ENCODE peak calls at places on chromosome 10, in seven cellular contexts. B is amniotic epithelial cell, D is pons, V is left cardiac atrium, M is NCI-H748 treated with DMSO at 0.1 percent for 48 hours, I is dorsolateral prefrontal cortex, Z is caudate nucleus. P is an unnamed sample.

GRCh38 chr10:100528885-100529472 is 692 bp downstream of the NDUFB8 start:
- DNase-seq in B (no peak), D (peak; percentile 17), V (peak; percentile 27), M (no peak), I (peak; percentile 24), Z (no peak), P (no peak)

GRCh38 chr10:22655312-22655973 is 58.9 kb downstream of the PIP4K2A start:
- DNase-seq in B (peak; percentile 84), D (no peak), V (no peak), M (no peak), I (no peak), Z (no peak), P (no peak)

GRCh38 chr10:80786322-80786721 is 248.6 kb downstream of the SH2D4B start:
- DNase-seq in B (no peak), D (no peak), V (no peak), M (no peak), I (no peak), Z (no peak), P (no peak)

GRCh38 chr10:93074137-93074596 is 474 bp downstream of the CYP26A1 start:
- DNase-seq in B (no peak), D (no peak), V (no peak), M (no peak), I (no peak), Z (no peak), P (no peak)

GRCh38 chr10:102537367-102537766 is 33.6 kb downstream of the SUFU start:
- DNase-seq in B (no peak), D (no peak), V (no peak), M (no peak), I (no peak), Z (no peak), P (no peak)

GRCh38 chr10:86139066-86139657 is 227.4 kb downstream of the GRID1 start:
- DNase-seq in B (no peak), D (peak; percentile 69), V (no peak), M (no peak), I (peak; percentile 39), Z (no peak), P (peak; percentile 32)

GRCh38 chr10:26571655-26572054 is 125.8 kb upstream of the PDSS1 start:
- DNase-seq in B (no peak), D (no peak), V (no peak), M (no peak), I (no peak), Z (no peak), P (no peak)

GRCh38 chr10:78248651-78249464 is 215.2 kb downstream of the RPS24 start:
- DNase-seq in B (peak; percentile 69), D (peak; percentile 60), V (no peak), M (no peak), I (peak; percentile 46), Z (peak; percentile 43), P (peak; percentile 62)

GRCh38 chr10:124732931-124733536 is 11.1 kb downstream of the FAM53B start:
- DNase-seq in B (peak; percentile 74), D (peak; percentile 46), V (peak; percentile 72), M (no peak), I (peak; percentile 64), Z (no peak), P (no peak)

GRCh38 chr10:12614390-12615003 is 265.1 kb downstream of the CAMK1D start:
- DNase-seq in B (no peak), D (no peak), V (no peak), M (no peak), I (no peak), Z (no peak), P (no peak)

GRCh38 chr10:43048301-43049051 is 28.4 kb upstream of the RET start:
- DNase-seq in B (no peak), D (no peak), V (no peak), M (no peak), I (no peak), Z (no peak), P (no peak)

GRCh38 chr10:67788028-67788886 is 49.7 kb downstream of the DNAJC12 start:
- DNase-seq in B (peak; percentile 19), D (no peak), V (peak; percentile 62), M (peak; percentile 5), I (no peak), Z (no peak), P (no peak)

GRCh38 chr10:123299598-123299997 is 145.4 kb downstream of the BUB3 start:
- DNase-seq in B (no peak), D (no peak), V (no peak), M (no peak), I (no peak), Z (no peak), P (no peak)

GRCh38 chr10:3814832-3815209 is 29.8 kb upstream of the KLF6 start:
- DNase-seq in B (no peak), D (no peak), V (no peak), M (no peak), I (no peak), Z (no peak), P (no peak)

GRCh38 chr10:91317541-91317940 is 92.6 kb upstream of the HECTD2 start:
- DNase-seq in B (peak; percentile 42), D (no peak), V (no peak), M (no peak), I (no peak), Z (no peak), P (no peak)

GRCh38 chr10:67837519-67838314 is at the start of gene DNAJC12:
- DNase-seq in B (peak; percentile 80), D (peak; percentile 92), V (no peak), M (peak; percentile 58), I (no peak), Z (no peak), P (no peak)

GRCh38 chr10:31936933-31937332 is 8.3 kb upstream of the ARHGAP12 start:
- DNase-seq in B (peak; percentile 39), D (no peak), V (no peak), M (no peak), I (no peak), Z (no peak), P (no peak)

GRCh38 chr10:122298598-122299301 is 27.7 kb downstream of the BTBD16 start:
- DNase-seq in B (peak; percentile 63), D (peak; percentile 92), V (peak; percentile 73), M (peak; percentile 36), I (peak; percentile 61), Z (peak; percentile 37), P (peak; percentile 54)

GRCh38 chr10:43855667-43856210 is 207.1 kb upstream of the ZNF32 start:
- DNase-seq in B (peak; percentile 55), D (no peak), V (no peak), M (no peak), I (no peak), Z (no peak), P (no peak)

GRCh38 chr10:43998021-43998809 is 349.5 kb upstream of the ZNF32 start:
- DNase-seq in B (peak; percentile 16), D (no peak), V (no peak), M (no peak), I (no peak), Z (no peak), P (no peak)

GRCh38 chr10:90917231-90917967 is 3.5 kb downstream of the ANKRD1 start:
- DNase-seq in B (no peak), D (no peak), V (no peak), M (no peak), I (no peak), Z (no peak), P (no peak)

GRCh38 chr10:127990846-127991542 is 84.1 kb downstream of the PTPRE start:
- DNase-seq in B (peak; percentile 99), D (no peak), V (no peak), M (no peak), I (no peak), Z (peak; percentile 33), P (no peak)

GRCh38 chr10:126135177-126135576 is 238.8 kb downstream of the FANK1 start:
- DNase-seq in B (peak; percentile 28), D (no peak), V (no peak), M (no peak), I (no peak), Z (no peak), P (no peak)

GRCh38 chr10:137606-138005 is 2.4 kb downstream of the ZMYND11 start:
- DNase-seq in B (peak; percentile 35), D (no peak), V (no peak), M (no peak), I (no peak), Z (no peak), P (no peak)

GRCh38 chr10:118594392-118595063 is 920 bp downstream of the PRLHR start:
- DNase-seq in B (peak; percentile 20), D (no peak), V (peak; percentile 36), M (no peak), I (peak; percentile 20), Z (no peak), P (no peak)

GRCh38 chr10:79377557-79378382 is 30.5 kb downstream of the PPIF start:
- DNase-seq in B (no peak), D (no peak), V (peak; percentile 12), M (no peak), I (no peak), Z (no peak), P (no peak)

GRCh38 chr10:31618541-31619291 is 299.7 kb downstream of the ZEB1 start:
- DNase-seq in B (peak; percentile 62), D (no peak), V (peak; percentile 43), M (no peak), I (no peak), Z (no peak), P (no peak)

GRCh38 chr10:73924935-73925334 is 14.0 kb downstream of the PLAU start:
- DNase-seq in B (no peak), D (no peak), V (no peak), M (no peak), I (no peak), Z (no peak), P (no peak)

GRCh38 chr10:97327348-97328294 is 6.9 kb downstream of the FRAT2 start:
- DNase-seq in B (no peak), D (no peak), V (no peak), M (peak; percentile 72), I (no peak), Z (no peak), P (no peak)

GRCh38 chr10:17214991-17215781 is 12.9 kb upstream of the VIM start:
- DNase-seq in B (peak; percentile 75), D (no peak), V (no peak), M (no peak), I (no peak), Z (no peak), P (no peak)